ENCODE peak calls at places on chromosomes 7 and 10, in four cellular contexts. F is transverse colon; V is CD4-positive, alpha-beta memory T cell; Q is effector memory CD4-positive, alpha-beta T cell. E is an unnamed sample.

GRCh38 chr7:676246-676971 is 50.1 kb upstream of the DNAAF5 start:
- DNase-seq in V (no peak), F (no peak), Q (no peak), E (peak; percentile 40)

GRCh38 chr10:87818505-87819273 is 663 bp upstream of the ATAD1 start:
- DNase-seq in F (peak; percentile 54), Q (peak; percentile 37), V (peak; percentile 71), E (peak; percentile 71)

GRCh38 chr10:99172950-99173349 is 62.7 kb downstream of the HPSE2 start:
- DNase-seq in Q (no peak), F (no peak), V (no peak), E (no peak)

GRCh38 chr10:29256019-29256418 is 32.9 kb upstream of the LYZL1 start:
- DNase-seq in F (no peak), V (no peak), Q (no peak), E (no peak)

GRCh38 chr10:102437515-102437914 is 5.1 kb upstream of the CUEDC2 start:
- DNase-seq in V (no peak), F (no peak), Q (no peak), E (no peak)

GRCh38 chr7:31878875-31879274 is 191.3 kb downstream of the PDE1C start:
- DNase-seq in F (no peak), V (no peak), Q (no peak), E (no peak)

GRCh38 chr10:90925078-90926029 is 4.5 kb upstream of the ANKRD1 start:
- DNase-seq in F (no peak), Q (no peak), V (no peak), E (no peak)

GRCh38 chr7:30721211-30721610 is 30.7 kb upstream of the INMT start:
- DNase-seq in Q (no peak), V (no peak), F (no peak), E (no peak)

GRCh38 chr7:29606287-29606721 is 42.7 kb downstream of the PRR15 start:
- DNase-seq in Q (no peak), V (no peak), F (peak; percentile 55), E (no peak)

GRCh38 chr10:31083765-31084184 is 52.1 kb upstream of the ZNF438 start:
- DNase-seq in F (peak; percentile 32), V (peak; percentile 53), Q (peak; percentile 23), E (peak; percentile 12)

GRCh38 chr10:78357673-78358206 is 324.1 kb downstream of the RPS24 start:
- DNase-seq in V (no peak), Q (no peak), F (no peak), E (no peak)

GRCh38 chr7:50687575-50688261 is 95.0 kb downstream of the GRB10 start:
- DNase-seq in V (no peak), Q (no peak), F (no peak), E (no peak)

GRCh38 chr10:30562787-30563186 is 66.8 kb downstream of the LYZL2 start:
- DNase-seq in F (no peak), V (no peak), Q (no peak), E (no peak)

GRCh38 chr10:13712799-13713581 is 126.2 kb downstream of the PRPF18 start:
- DNase-seq in F (peak; percentile 66), Q (no peak), V (no peak), E (no peak)

GRCh38 chr7:36535866-36536664 is 146.4 kb downstream of the ANLN start:
- DNase-seq in Q (no peak), V (no peak), F (no peak), E (no peak)

GRCh38 chr10:48470893-48471805 is 133.7 kb downstream of the ARHGAP22 start:
- DNase-seq in Q (no peak), F (no peak), V (no peak), E (no peak)

GRCh38 chr10:48215148-48215982 is 59.1 kb downstream of the FRMPD2 start:
- DNase-seq in F (peak; percentile 53), V (no peak), Q (no peak), E (no peak)

DNA sequence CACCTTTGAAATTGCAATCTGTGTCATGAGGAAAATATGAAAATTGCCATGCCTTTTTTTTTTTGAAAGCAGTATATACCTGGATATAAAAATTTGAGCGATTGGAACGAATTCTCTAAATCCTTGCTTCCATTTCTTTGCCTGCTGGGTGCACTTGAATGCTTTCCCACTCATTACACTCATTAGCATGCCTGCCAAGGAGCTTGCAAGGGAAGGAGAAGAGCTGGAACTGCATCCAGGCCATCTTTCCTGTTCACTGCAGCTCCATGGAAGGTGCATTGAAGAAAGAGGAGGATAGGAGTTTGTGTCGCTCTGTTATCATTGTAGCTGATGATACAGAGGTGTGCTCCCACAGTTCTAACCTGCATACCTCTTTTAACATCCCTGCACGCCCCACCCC is 102.4 kb upstream of the GJD4 start:
- DNase-seq in V (no peak), F (no peak), Q (no peak), E (no peak)
- H3K4me3 ChIP-seq in V (no peak overlapping the region), F (no peak overlapping the region), Q (no peak overlapping the region), E (no peak overlapping the region)

DNA sequence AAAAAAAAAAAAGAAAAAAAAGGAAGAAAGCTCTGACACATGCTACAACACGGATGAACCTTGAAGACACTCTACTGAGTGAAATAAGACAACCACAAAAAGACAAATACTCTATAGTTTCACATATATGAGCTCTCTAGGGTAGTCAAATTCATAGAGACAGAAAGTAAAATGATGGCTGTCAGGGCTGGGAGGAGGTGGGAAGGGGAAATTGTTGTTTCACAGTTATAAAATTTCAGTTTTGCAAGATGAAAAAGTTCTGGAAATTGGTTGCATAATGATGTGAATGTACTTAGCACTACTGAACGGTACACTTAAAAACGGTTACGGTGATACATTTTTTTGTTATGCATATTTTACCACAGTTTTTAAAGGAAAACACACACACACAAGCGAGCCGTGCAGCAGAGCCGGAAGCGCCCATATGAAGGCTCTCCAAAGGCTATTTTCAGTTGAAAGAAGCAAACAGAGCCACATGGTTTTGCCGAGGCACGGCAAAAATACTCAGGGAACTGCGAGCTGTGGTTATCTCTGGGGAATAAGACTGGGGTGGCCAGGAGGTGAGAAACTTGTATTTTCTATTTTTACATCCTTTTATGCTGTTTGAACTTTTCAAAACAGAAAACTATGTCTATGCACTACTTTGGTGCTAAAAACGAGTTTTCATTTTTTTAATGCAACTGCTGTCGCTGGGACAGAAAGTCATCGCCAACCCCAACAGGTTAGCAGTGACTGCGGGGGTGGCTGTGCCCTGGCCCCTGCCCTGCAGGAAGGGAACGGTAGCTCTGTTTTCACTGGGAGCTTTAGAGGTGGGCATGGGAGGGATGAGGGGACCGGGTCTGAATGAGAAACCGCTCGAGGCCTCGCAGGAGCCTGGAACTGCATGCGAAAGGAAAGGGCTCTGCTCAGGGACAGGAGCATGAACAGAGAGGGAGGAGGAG is 132.9 kb downstream of the OAT start:
- DNase-seq in F (no peak), V (no peak), Q (no peak), E (no peak)
- H3K4me1 ChIP-seq in F (peaks cover 7% of the 10 kb centered on the region), V (no peaks in the 10 kb centered on the region), Q (no peaks in the 10 kb centered on the region), E (no peaks in the 10 kb centered on the region)

GRCh38 chr7:43071604-43072003 is 40.8 kb upstream of the HECW1 start:
- DNase-seq in Q (no peak), F (no peak), V (no peak), E (no peak)
- H3K27ac ChIP-seq in Q (no peak overlapping the region), F (no peak overlapping the region), V (no peak overlapping the region), E (no peak overlapping the region)

GRCh38 chr10:127999801-128000200 is 92.9 kb downstream of the PTPRE start:
- DNase-seq in F (no peak), V (no peak), Q (no peak), E (no peak)
- H3K4me3 ChIP-seq in F (no peak overlapping the region), V (no peak overlapping the region), Q (no peak overlapping the region), E (no peak overlapping the region)

DNA sequence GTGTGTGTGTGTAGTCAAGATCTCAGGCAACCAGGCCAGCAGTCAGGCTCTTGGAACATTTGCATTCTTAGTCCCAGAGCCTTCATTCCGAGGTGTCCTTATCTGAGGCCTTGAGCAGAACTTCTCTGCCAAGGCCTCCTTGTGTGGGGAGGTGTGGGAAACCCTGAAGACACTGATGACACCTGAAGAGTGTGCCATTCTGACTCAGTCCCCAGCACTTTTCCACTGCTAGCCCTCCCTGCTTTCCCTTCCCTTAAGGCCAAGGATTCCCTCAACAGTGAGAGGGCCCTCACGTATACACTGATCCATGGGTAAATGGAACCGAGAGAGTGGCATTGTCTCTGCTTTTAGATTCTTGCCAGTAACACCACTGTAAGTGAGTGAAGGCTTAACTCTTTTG is 30.3 kb downstream of the TRDMT1 start:
- DNase-seq in Q (no peak), F (no peak), V (no peak), E (no peak)
- H3K4me1 ChIP-seq in Q (no peaks in the 10 kb centered on the region), F (no peaks in the 10 kb centered on the region), V (peaks cover 9% of the 10 kb centered on the region), E (peaks cover 6% of the 10 kb centered on the region)

GRCh38 chr7:90828601-90829000 is 232.5 kb downstream of the CDK14 start:
- DNase-seq in Q (no peak), F (no peak), V (no peak), E (no peak)
- H3K27ac ChIP-seq in Q (no peak overlapping the region), F (no peak overlapping the region), V (no peak overlapping the region), E (no peak overlapping the region)

GRCh38 chr10:117535752-117536358 is 6.7 kb upstream of the EMX2 start:
- DNase-seq in Q (no peak), V (no peak), F (no peak), E (no peak)

GRCh38 chr10:117536359-117536861 is 6.1 kb upstream of the EMX2 start:
- DNase-seq in Q (no peak), V (no peak), F (no peak), E (no peak)

GRCh38 chr10:117534321-117535044 is 8.1 kb upstream of the EMX2 start:
- DNase-seq in V (no peak), Q (no peak), F (no peak), E (no peak)

GRCh38 chr10:117533507-117534281 is 8.9 kb upstream of the EMX2 start:
- DNase-seq in Q (no peak), F (no peak), V (no peak), E (no peak)

GRCh38 chr10:117535045-117535751 is 7.3 kb upstream of the EMX2 start:
- DNase-seq in Q (no peak), F (no peak), V (no peak), E (no peak)
- H3K4me3 ChIP-seq in Q (no peak overlapping the region), F (no peak overlapping the region), V (no peak overlapping the region), E (no peak overlapping the region)

GRCh38 chr7:112452102-112452888 is 2.0 kb downstream of the IFRD1 start:
- DNase-seq in Q (no peak), V (no peak), F (peak; percentile 29), E (no peak)
- H3K4me1 ChIP-seq in Q (peaks cover 9% of the 10 kb centered on the region), V (peaks cover 36% of the 10 kb centered on the region), F (peaks cover 55% of the 10 kb centered on the region), E (peaks cover 24% of the 10 kb centered on the region)

DNA sequence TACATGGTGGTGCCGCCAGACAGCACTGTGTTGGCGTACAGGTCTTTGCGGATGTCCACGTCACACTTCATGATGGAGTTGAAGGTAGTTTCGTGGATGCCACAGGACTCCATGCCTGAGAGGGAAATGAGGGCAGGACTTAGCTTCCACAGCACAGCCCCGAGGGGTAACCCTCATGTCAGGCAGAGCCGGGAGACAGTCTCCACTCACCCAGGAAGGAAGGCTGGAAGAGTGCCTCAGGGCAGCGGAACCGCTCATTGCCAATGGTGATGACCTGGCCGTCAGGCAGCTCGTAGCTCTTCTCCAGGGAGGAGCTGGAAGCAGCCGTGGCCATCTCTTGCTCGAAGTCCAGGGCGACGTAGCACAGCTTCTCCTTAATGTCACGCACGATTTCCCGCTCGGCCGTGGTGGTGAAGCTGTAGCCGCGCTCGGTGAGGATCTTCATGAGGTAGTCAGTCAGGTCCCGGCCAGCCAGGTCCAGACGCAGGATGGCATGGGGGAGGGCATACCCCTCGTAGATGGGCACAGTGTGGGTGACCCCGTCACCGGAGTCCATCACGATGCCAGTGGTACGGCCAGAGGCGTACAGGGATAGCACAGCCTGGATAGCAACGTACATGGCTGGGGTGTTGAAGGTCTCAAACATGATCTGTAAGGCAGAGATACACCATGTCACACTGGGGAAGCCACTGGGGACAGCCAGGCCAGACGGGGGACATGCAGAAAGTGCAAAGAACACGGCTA is 104.6 kb upstream of the TNRC18 start:
- DNase-seq in F (peak; percentile 66), V (peak; percentile 61), Q (peak; percentile 34), E (peak; percentile 61)
- H3K27ac ChIP-seq in F (peak overlapping the region; percentile 100), V (peak overlapping the region; percentile 69), Q (peak overlapping the region; percentile 74), E (peak overlapping the region; percentile 82)